ENCODE peak calls at places on chromosomes 16 and 17, in ten cellular contexts. One of them, this sample, is unnamed.
A peak's percentile ranks its signal among the peaks of the same experiment; 100 is the strongest.

GRCh38 chr17:30363715-30364202 is 15.0 kb upstream of the CPD start:
- DNase-seq in GM12892: peak; percentile 36
- DNase-seq in H54: no peak
- DNase-seq in cerebellar cortex: no peak
- DNase-seq in GOT3: no peak
- DNase-seq in HFFc6: peak; percentile 81
- DNase-seq in T1000: no peak
- DNase-seq in frontal cortex: no peak
- DNase-seq in esophagus squamous epithelium: no peak
- DNase-seq in left ventricle myocardium inferior: no peak
- DNase-seq in this sample: peak; percentile 48

GRCh38 chr17:78915872-78916632 is 9.1 kb downstream of the TIMP2 start:
- DNase-seq in GM12892: no peak
- DNase-seq in H54: peak; percentile 78
- DNase-seq in cerebellar cortex: no peak
- DNase-seq in GOT3: no peak
- DNase-seq in HFFc6: peak; percentile 59
- DNase-seq in T1000: peak; percentile 25
- DNase-seq in frontal cortex: no peak
- DNase-seq in esophagus squamous epithelium: no peak
- DNase-seq in left ventricle myocardium inferior: peak; percentile 57
- DNase-seq in this sample: peak; percentile 43

GRCh38 chr17:78343099-78343432 is 16.8 kb downstream of the SOCS3 start:
- DNase-seq in GM12892: no peak
- DNase-seq in H54: peak; percentile 89
- DNase-seq in cerebellar cortex: no peak
- DNase-seq in GOT3: peak; percentile 72
- DNase-seq in HFFc6: peak; percentile 88
- DNase-seq in T1000: peak; percentile 77
- DNase-seq in frontal cortex: no peak
- DNase-seq in esophagus squamous epithelium: no peak
- DNase-seq in left ventricle myocardium inferior: peak; percentile 80
- DNase-seq in this sample: no peak

GRCh38 chr17:32575865-32576264 is 89.1 kb downstream of the CDK5R1 start:
- DNase-seq in GM12892: no peak
- DNase-seq in H54: no peak
- DNase-seq in cerebellar cortex: no peak
- DNase-seq in GOT3: no peak
- DNase-seq in HFFc6: no peak
- DNase-seq in T1000: no peak
- DNase-seq in frontal cortex: no peak
- DNase-seq in esophagus squamous epithelium: no peak
- DNase-seq in left ventricle myocardium inferior: no peak
- DNase-seq in this sample: no peak

GRCh38 chr16:12332553-12332952 is 356.0 kb downstream of the SNX29 start:
- DNase-seq in GM12892: no peak
- DNase-seq in H54: no peak
- DNase-seq in cerebellar cortex: no peak
- DNase-seq in GOT3: no peak
- DNase-seq in HFFc6: no peak
- DNase-seq in T1000: no peak
- DNase-seq in frontal cortex: no peak
- DNase-seq in esophagus squamous epithelium: no peak
- DNase-seq in left ventricle myocardium inferior: no peak
- DNase-seq in this sample: no peak

GRCh38 chr17:49677933-49678847 is at the start of gene SPOP:
- DNase-seq in GM12892: peak; percentile 90
- DNase-seq in H54: peak; percentile 89
- DNase-seq in cerebellar cortex: peak; percentile 100
- DNase-seq in GOT3: peak; percentile 90
- DNase-seq in HFFc6: peak; percentile 100
- DNase-seq in T1000: peak; percentile 98
- DNase-seq in frontal cortex: peak; percentile 98
- DNase-seq in esophagus squamous epithelium: peak; percentile 99
- DNase-seq in left ventricle myocardium inferior: peak; percentile 99
- DNase-seq in this sample: peak; percentile 99

GRCh38 chr16:12617401-12617819 is 186.3 kb downstream of the CPPED1 start:
- DNase-seq in GM12892: no peak
- DNase-seq in H54: no peak
- DNase-seq in cerebellar cortex: no peak
- DNase-seq in GOT3: no peak
- DNase-seq in HFFc6: no peak
- DNase-seq in T1000: no peak
- DNase-seq in frontal cortex: no peak
- DNase-seq in esophagus squamous epithelium: no peak
- DNase-seq in left ventricle myocardium inferior: no peak
- DNase-seq in this sample: no peak

GRCh38 chr16:12171206-12171605 is 194.7 kb downstream of the SNX29 start:
- DNase-seq in GM12892: no peak
- DNase-seq in H54: no peak
- DNase-seq in cerebellar cortex: no peak
- DNase-seq in GOT3: no peak
- DNase-seq in HFFc6: peak; percentile 15
- DNase-seq in T1000: no peak
- DNase-seq in frontal cortex: no peak
- DNase-seq in esophagus squamous epithelium: no peak
- DNase-seq in left ventricle myocardium inferior: no peak
- DNase-seq in this sample: no peak

GRCh38 chr17:6936370-6937028 is 59.4 kb upstream of the ALOX12 start:
- DNase-seq in GM12892: peak; percentile 20
- DNase-seq in H54: no peak
- DNase-seq in cerebellar cortex: peak; percentile 13
- DNase-seq in GOT3: no peak
- DNase-seq in HFFc6: peak; percentile 50
- DNase-seq in T1000: no peak
- DNase-seq in frontal cortex: peak; percentile 33
- DNase-seq in esophagus squamous epithelium: no peak
- DNase-seq in left ventricle myocardium inferior: no peak
- DNase-seq in this sample: no peak

GRCh38 chr17:45743626-45744326 is 40.3 kb upstream of the CRHR1 start:
- DNase-seq in GM12892: no peak
- DNase-seq in H54: no peak
- DNase-seq in cerebellar cortex: no peak
- DNase-seq in GOT3: no peak
- DNase-seq in HFFc6: no peak
- DNase-seq in T1000: no peak
- DNase-seq in frontal cortex: no peak
- DNase-seq in esophagus squamous epithelium: no peak
- DNase-seq in left ventricle myocardium inferior: peak; percentile 28
- DNase-seq in this sample: no peak

GRCh38 chr16:80466024-80466986 is 74.5 kb upstream of the DYNLRB2 start:
- DNase-seq in GM12892: peak; percentile 46
- DNase-seq in H54: peak; percentile 51
- DNase-seq in cerebellar cortex: peak; percentile 77
- DNase-seq in GOT3: peak; percentile 17
- DNase-seq in HFFc6: peak; percentile 32
- DNase-seq in T1000: peak; percentile 42
- DNase-seq in frontal cortex: peak; percentile 70
- DNase-seq in esophagus squamous epithelium: no peak
- DNase-seq in left ventricle myocardium inferior: peak; percentile 38
- DNase-seq in this sample: peak; percentile 56

GRCh38 chr16:68086336-68086821 is 1.2 kb downstream of the NFATC3 start:
- DNase-seq in GM12892: no peak
- DNase-seq in H54: no peak
- DNase-seq in cerebellar cortex: peak; percentile 59
- DNase-seq in GOT3: no peak
- DNase-seq in HFFc6: peak; percentile 49
- DNase-seq in T1000: no peak
- DNase-seq in frontal cortex: no peak
- DNase-seq in esophagus squamous epithelium: no peak
- DNase-seq in left ventricle myocardium inferior: no peak
- DNase-seq in this sample: no peak

GRCh38 chr16:15635926-15636325 is 7.0 kb downstream of the MARF1 start:
- DNase-seq in GM12892: no peak
- DNase-seq in H54: no peak
- DNase-seq in cerebellar cortex: no peak
- DNase-seq in GOT3: no peak
- DNase-seq in HFFc6: no peak
- DNase-seq in T1000: no peak
- DNase-seq in frontal cortex: no peak
- DNase-seq in esophagus squamous epithelium: no peak
- DNase-seq in left ventricle myocardium inferior: no peak
- DNase-seq in this sample: no peak

GRCh38 chr16:5851583-5851982 is 754.0 kb upstream of the EEF2KMT start:
- DNase-seq in GM12892: no peak
- DNase-seq in H54: no peak
- DNase-seq in cerebellar cortex: no peak
- DNase-seq in GOT3: no peak
- DNase-seq in HFFc6: no peak
- DNase-seq in T1000: no peak
- DNase-seq in frontal cortex: no peak
- DNase-seq in esophagus squamous epithelium: no peak
- DNase-seq in left ventricle myocardium inferior: no peak
- DNase-seq in this sample: no peak

GRCh38 chr17:75645501-75645888 is 12.3 kb downstream of the SMIM5 start:
- DNase-seq in GM12892: no peak
- DNase-seq in H54: peak; percentile 62
- DNase-seq in cerebellar cortex: no peak
- DNase-seq in GOT3: no peak
- DNase-seq in HFFc6: no peak
- DNase-seq in T1000: no peak
- DNase-seq in frontal cortex: no peak
- DNase-seq in esophagus squamous epithelium: no peak
- DNase-seq in left ventricle myocardium inferior: no peak
- DNase-seq in this sample: peak; percentile 100

GRCh38 chr17:81057079-81057730 is 22.3 kb downstream of the BAIAP2 start:
- DNase-seq in GM12892: no peak
- DNase-seq in H54: peak; percentile 67
- DNase-seq in cerebellar cortex: no peak
- DNase-seq in GOT3: no peak
- DNase-seq in HFFc6: peak; percentile 8
- DNase-seq in T1000: no peak
- DNase-seq in frontal cortex: no peak
- DNase-seq in esophagus squamous epithelium: no peak
- DNase-seq in left ventricle myocardium inferior: peak; percentile 69
- DNase-seq in this sample: peak; percentile 97

GRCh38 chr17:19006698-19007097 is 2.1 kb upstream of the FAM83G start:
- DNase-seq in GM12892: no peak
- DNase-seq in H54: no peak
- DNase-seq in cerebellar cortex: no peak
- DNase-seq in GOT3: no peak
- DNase-seq in HFFc6: no peak
- DNase-seq in T1000: no peak
- DNase-seq in frontal cortex: no peak
- DNase-seq in esophagus squamous epithelium: no peak
- DNase-seq in left ventricle myocardium inferior: no peak
- DNase-seq in this sample: no peak

GRCh38 chr17:31802502-31802901 is 56.5 kb downstream of the COPRS start:
- DNase-seq in GM12892: no peak
- DNase-seq in H54: no peak
- DNase-seq in cerebellar cortex: no peak
- DNase-seq in GOT3: no peak
- DNase-seq in HFFc6: no peak
- DNase-seq in T1000: no peak
- DNase-seq in frontal cortex: no peak
- DNase-seq in esophagus squamous epithelium: no peak
- DNase-seq in left ventricle myocardium inferior: peak; percentile 20
- DNase-seq in this sample: no peak

GRCh38 chr16:81405702-81406113 is 38.9 kb upstream of the CMIP start:
- DNase-seq in GM12892: no peak
- DNase-seq in H54: peak; percentile 82
- DNase-seq in cerebellar cortex: peak; percentile 50
- DNase-seq in GOT3: no peak
- DNase-seq in HFFc6: peak; percentile 79
- DNase-seq in T1000: peak; percentile 65
- DNase-seq in frontal cortex: no peak
- DNase-seq in esophagus squamous epithelium: no peak
- DNase-seq in left ventricle myocardium inferior: no peak
- DNase-seq in this sample: peak; percentile 98

GRCh38 chr17:27919120-27919519 is 26.0 kb upstream of the LYRM9 start:
- DNase-seq in GM12892: no peak
- DNase-seq in H54: no peak
- DNase-seq in cerebellar cortex: no peak
- DNase-seq in GOT3: no peak
- DNase-seq in HFFc6: no peak
- DNase-seq in T1000: no peak
- DNase-seq in frontal cortex: no peak
- DNase-seq in esophagus squamous epithelium: no peak
- DNase-seq in left ventricle myocardium inferior: no peak
- DNase-seq in this sample: no peak

GRCh38 chr17:6574689-6575595 is 18.6 kb upstream of the PITPNM3 start:
- DNase-seq in GM12892: peak; percentile 61
- DNase-seq in H54: no peak
- DNase-seq in cerebellar cortex: peak; percentile 68
- DNase-seq in GOT3: peak; percentile 32
- DNase-seq in HFFc6: peak; percentile 71
- DNase-seq in T1000: no peak
- DNase-seq in frontal cortex: peak; percentile 38
- DNase-seq in esophagus squamous epithelium: no peak
- DNase-seq in left ventricle myocardium inferior: peak; percentile 41
- DNase-seq in this sample: peak; percentile 78

GRCh38 chr17:13209091-13209490 is 191.3 kb upstream of the ELAC2 start:
- DNase-seq in GM12892: no peak
- DNase-seq in H54: no peak
- DNase-seq in cerebellar cortex: no peak
- DNase-seq in GOT3: no peak
- DNase-seq in HFFc6: no peak
- DNase-seq in T1000: no peak
- DNase-seq in frontal cortex: no peak
- DNase-seq in esophagus squamous epithelium: no peak
- DNase-seq in left ventricle myocardium inferior: no peak
- DNase-seq in this sample: peak; percentile 68

GRCh38 chr17:77414811-77415400 is 274.1 kb downstream of the SEC14L1 start:
- DNase-seq in GM12892: no peak
- DNase-seq in H54: no peak
- DNase-seq in cerebellar cortex: no peak
- DNase-seq in GOT3: no peak
- DNase-seq in HFFc6: no peak
- DNase-seq in T1000: no peak
- DNase-seq in frontal cortex: no peak
- DNase-seq in esophagus squamous epithelium: no peak
- DNase-seq in left ventricle myocardium inferior: no peak
- DNase-seq in this sample: no peak

GRCh38 chr16:87832759-87833502 is 36.4 kb downstream of the SLC7A5 start:
- DNase-seq in GM12892: no peak
- DNase-seq in H54: no peak
- DNase-seq in cerebellar cortex: no peak
- DNase-seq in GOT3: no peak
- DNase-seq in HFFc6: no peak
- DNase-seq in T1000: no peak
- DNase-seq in frontal cortex: no peak
- DNase-seq in esophagus squamous epithelium: no peak
- DNase-seq in left ventricle myocardium inferior: no peak
- DNase-seq in this sample: no peak

GRCh38 chr16:23355106-23355670 is 53.1 kb downstream of the SCNN1B start:
- DNase-seq in GM12892: no peak
- DNase-seq in H54: no peak
- DNase-seq in cerebellar cortex: no peak
- DNase-seq in GOT3: no peak
- DNase-seq in HFFc6: no peak
- DNase-seq in T1000: no peak
- DNase-seq in frontal cortex: no peak
- DNase-seq in esophagus squamous epithelium: no peak
- DNase-seq in left ventricle myocardium inferior: no peak
- DNase-seq in this sample: no peak

GRCh38 chr17:76498886-76499667 is 2.1 kb downstream of the RHBDF2 start:
- DNase-seq in GM12892: no peak
- DNase-seq in H54: peak; percentile 47
- DNase-seq in cerebellar cortex: no peak
- DNase-seq in GOT3: no peak
- DNase-seq in HFFc6: no peak
- DNase-seq in T1000: no peak
- DNase-seq in frontal cortex: no peak
- DNase-seq in esophagus squamous epithelium: no peak
- DNase-seq in left ventricle myocardium inferior: no peak
- DNase-seq in this sample: no peak

GRCh38 chr17:64063088-64063487 is 42.7 kb upstream of the ICAM2 start:
- DNase-seq in GM12892: no peak
- DNase-seq in H54: no peak
- DNase-seq in cerebellar cortex: no peak
- DNase-seq in GOT3: no peak
- DNase-seq in HFFc6: no peak
- DNase-seq in T1000: no peak
- DNase-seq in frontal cortex: no peak
- DNase-seq in esophagus squamous epithelium: no peak
- DNase-seq in left ventricle myocardium inferior: no peak
- DNase-seq in this sample: no peak

GRCh38 chr17:69524854-69525253 is 110.4 kb downstream of the MAP2K6 start:
- DNase-seq in GM12892: no peak
- DNase-seq in H54: no peak
- DNase-seq in cerebellar cortex: no peak
- DNase-seq in GOT3: no peak
- DNase-seq in HFFc6: no peak
- DNase-seq in T1000: no peak
- DNase-seq in frontal cortex: no peak
- DNase-seq in esophagus squamous epithelium: no peak
- DNase-seq in left ventricle myocardium inferior: no peak
- DNase-seq in this sample: no peak

This sample was measured in trophoblast cell.